ENCODE peak calls at places on chromosomes 3 and 15, in six cellular contexts. A is fibroblast of lung, K is epithelial cell of esophagus, W is fibroblast of mammary gland, F is fibroblast of the aortic adventitia, X is choroid plexus epithelial cell. E is an unnamed sample.

GRCh38 chr15:77844798-77845446 is 212.2 kb upstream of the LINGO1 start:
- DNase-seq in K (no peak), A (no peak), F (no peak), W (no peak), X (no peak), E (no peak)

GRCh38 chr3:60650171-60650570 is 601.1 kb downstream of the FHIT start:
- DNase-seq in K (no peak), A (peak; percentile 76), X (no peak), F (no peak), W (no peak), E (no peak)

GRCh38 chr3:16482770-16483531 is 30.5 kb downstream of the RFTN1 start:
- DNase-seq in W (no peak), A (no peak), F (no peak), X (peak; percentile 80), K (no peak), E (no peak)

GRCh38 chr3:178588593-178588992 is 52.4 kb downstream of the KCNMB2 start:
- DNase-seq in W (no peak), F (no peak), K (no peak), X (no peak), A (no peak), E (no peak)

GRCh38 chr3:11835028-11835639 is 11.6 kb downstream of the TAMM41 start:
- DNase-seq in F (peak; percentile 56), K (peak; percentile 34), A (peak; percentile 11), X (peak; percentile 67), W (peak; percentile 50), E (peak; percentile 37)

GRCh38 chr3:37770938-37771918 is 90.5 kb upstream of the CTDSPL start:
- DNase-seq in K (no peak), A (peak; percentile 54), F (peak; percentile 27), X (peak; percentile 62), W (no peak), E (no peak)

GRCh38 chr3:71250026-71250425 is 333.5 kb downstream of the FOXP1 start:
- DNase-seq in W (no peak), K (no peak), F (no peak), X (peak; percentile 90), A (no peak), E (no peak)

GRCh38 chr3:100144255-100144866 is 30.1 kb upstream of the FILIP1L start:
- DNase-seq in W (no peak), A (no peak), F (no peak), K (no peak), X (no peak), E (no peak)

GRCh38 chr15:98870788-98871187 is 136.8 kb downstream of the PGPEP1L start:
- DNase-seq in K (no peak), F (no peak), W (no peak), X (no peak), A (no peak), E (no peak)

GRCh38 chr15:38164507-38164906 is 88.1 kb upstream of the SPRED1 start:
- DNase-seq in F (no peak), W (no peak), X (no peak), K (no peak), A (no peak), E (no peak)

GRCh38 chr3:127107491-127108375 is 85.2 kb upstream of the PRR23E start:
- DNase-seq in F (no peak), A (no peak), W (no peak), K (no peak), X (no peak), E (no peak)

GRCh38 chr3:138253609-138254008 is 66.5 kb downstream of the ARMC8 start:
- DNase-seq in A (no peak), F (no peak), X (no peak), W (no peak), K (peak; percentile 53), E (peak; percentile 66)

GRCh38 chr15:42734076-42734672 is 2.8 kb downstream of the CDAN1 start:
- DNase-seq in F (no peak), W (no peak), K (no peak), A (no peak), X (no peak), E (no peak)

GRCh38 chr3:8996681-8997121 is 33.4 kb upstream of the RAD18 start:
- DNase-seq in K (no peak), A (peak; percentile 32), F (peak; percentile 73), X (peak; percentile 75), W (peak; percentile 68), E (no peak)

GRCh38 chr3:89851974-89852621 is 744.7 kb downstream of the EPHA3 start:
- DNase-seq in X (peak; percentile 80), A (peak; percentile 24), F (peak; percentile 5), W (peak; percentile 1), K (peak; percentile 43), E (peak; percentile 7)

GRCh38 chr3:127000128-127000527 is 17.2 kb downstream of the PLXNA1 start:
- DNase-seq in K (no peak), F (no peak), W (no peak), A (no peak), X (no peak), E (no peak)

GRCh38 chr3:30112904-30113484 is 493.4 kb upstream of the TGFBR2 start:
- DNase-seq in W (peak; percentile 70), A (peak; percentile 45), X (peak; percentile 76), F (peak; percentile 81), K (peak; percentile 36), E (peak; percentile 54)

GRCh38 chr3:111568355-111568754 is 26.4 kb downstream of the CD96 start:
- DNase-seq in X (no peak), A (no peak), F (no peak), K (no peak), W (no peak), E (no peak)

GRCh38 chr3:143171141-143171651 is 51.6 kb downstream of the CHST2 start:
- DNase-seq in F (peak; percentile 56), W (peak; percentile 68), K (no peak), X (peak; percentile 96), A (peak; percentile 82), E (no peak)

GRCh38 chr3:17444865-17445264 is 297.6 kb downstream of the TBC1D5 start:
- DNase-seq in X (peak; percentile 23), K (no peak), W (no peak), A (no peak), F (no peak), E (no peak)

GRCh38 chr3:71754610-71755253 is 1.1 kb downstream of the GPR27 start:
- DNase-seq in F (no peak), K (no peak), W (no peak), X (no peak), A (no peak), E (no peak)

GRCh38 chr15:38991126-38991525 is 426.5 kb upstream of the RASGRP1 start:
- DNase-seq in X (peak; percentile 72), F (peak; percentile 84), A (peak; percentile 55), K (peak; percentile 50), W (peak; percentile 74), E (peak; percentile 50)

GRCh38 chr15:79075256-79075655 is 15.3 kb downstream of the RASGRF1 start:
- DNase-seq in A (no peak), W (no peak), F (no peak), X (no peak), K (no peak), E (no peak)

GRCh38 chr15:88241060-88241459 is 15.5 kb downstream of the NTRK3 start:
- DNase-seq in W (no peak), K (no peak), X (no peak), F (no peak), A (no peak), E (no peak)

GRCh38 chr15:100049936-100050876 is 291.6 kb downstream of the ADAMTS17 start:
- DNase-seq in K (no peak), A (no peak), F (no peak), W (no peak), X (no peak), E (no peak)

GRCh38 chr3:14418259-14418658 is 15.9 kb downstream of the SLC6A6 start:
- DNase-seq in W (no peak), X (no peak), K (no peak), F (no peak), A (no peak), E (no peak)

GRCh38 chr15:68386587-68387287 is 45.2 kb downstream of the ITGA11 start:
- DNase-seq in F (no peak), A (no peak), K (no peak), X (no peak), W (no peak), E (no peak)

GRCh38 chr15:96487245-96487644 is 156.7 kb downstream of the NR2F2 start:
- DNase-seq in W (no peak), K (no peak), F (no peak), A (no peak), X (no peak), E (no peak)

GRCh38 chr3:146589899-146590508 is 15.1 kb downstream of the PLSCR5 start:
- DNase-seq in A (peak; percentile 39), K (peak; percentile 65), W (peak; percentile 68), F (peak; percentile 76), X (peak; percentile 82), E (peak; percentile 59)
- H3K4me3 ChIP-seq in A (no peak overlapping the region), K (no peak overlapping the region), W (no peak overlapping the region), F (no peak overlapping the region), X (no peak overlapping the region), E (no peak overlapping the region)

GRCh38 chr3:177439729-177440269 is 242.5 kb upstream of the TBL1XR1 start:
- DNase-seq in F (peak; percentile 56), X (no peak), W (peak; percentile 38), K (no peak), A (peak; percentile 73), E (no peak)
- TF ChIP-seq CTCF in F (no peak), X (no peak), W (no peak), K (no peak), A (no peak), E (no peak)

DNA sequence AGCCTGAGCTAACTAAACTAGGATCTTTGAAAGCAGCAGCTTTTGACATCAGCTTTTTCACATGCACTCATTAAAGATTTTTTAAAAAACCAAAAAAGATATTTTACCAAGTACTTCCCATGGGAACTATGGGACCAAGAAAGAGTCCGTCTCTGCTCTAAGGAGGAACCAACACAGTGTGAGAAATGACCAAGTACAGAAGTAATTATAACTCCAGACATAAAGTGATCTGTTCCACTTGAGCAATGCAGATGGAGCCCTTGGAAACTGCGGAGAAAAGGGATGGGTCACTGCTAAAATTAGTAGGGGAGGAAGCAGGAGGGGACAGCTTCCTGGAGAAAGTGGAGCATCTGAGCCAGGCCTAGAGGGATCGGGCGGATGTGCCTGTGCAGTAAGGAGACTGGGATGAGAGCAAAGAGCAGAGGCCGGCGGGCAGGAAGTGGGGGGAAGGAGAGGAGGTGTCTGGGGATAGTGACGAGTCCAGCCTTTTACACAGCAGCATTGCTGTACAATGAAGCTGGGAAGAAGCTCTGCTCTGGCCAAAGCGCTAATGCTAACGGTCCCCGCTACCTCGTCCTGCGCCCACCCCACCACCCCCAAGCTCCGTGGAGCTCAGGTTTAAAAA is 53.2 kb upstream of the HES1 start:
- DNase-seq in W (peak; percentile 55), F (no peak), X (peak; percentile 48), K (no peak), A (peak; percentile 23), E (no peak)
- H3K4me3 ChIP-seq in W (no peak overlapping the region), F (no peak overlapping the region), X (no peak overlapping the region), K (no peak overlapping the region), A (no peak overlapping the region), E (no peak overlapping the region)

DNA sequence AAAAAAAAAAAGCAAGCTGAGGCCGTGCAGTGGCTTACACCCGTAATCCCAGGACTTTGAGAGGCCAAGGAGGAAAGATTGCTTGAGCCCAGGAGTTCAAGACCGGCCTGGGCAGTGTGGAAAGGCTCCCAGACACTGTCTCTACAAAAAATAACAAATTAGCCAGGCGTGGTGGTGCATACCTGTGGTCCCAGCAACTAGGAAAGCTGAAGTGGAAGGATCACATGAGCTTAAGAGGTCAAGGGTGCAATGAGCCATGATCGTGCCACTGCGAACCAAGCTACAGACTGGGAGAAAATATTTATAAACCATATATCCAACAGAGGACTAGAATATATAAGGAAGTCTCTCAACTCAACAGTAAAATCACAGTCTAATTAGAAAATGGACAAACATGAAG is 10.0 kb downstream of the KLHDC8B start:
- DNase-seq in A (no peak), W (no peak), K (no peak), X (no peak), F (no peak), E (no peak)
- TF ChIP-seq CTCF in A (no peak), W (no peak), K (no peak), X (no peak), F (no peak), E (no peak)

GRCh38 chr15:72783563-72784232 is at the start of gene ADPGK:
- DNase-seq in A (peak; percentile 89), W (peak; percentile 85), K (peak; percentile 94), F (peak; percentile 90), X (peak; percentile 94), E (peak; percentile 67)
- H3K4me3 ChIP-seq in A (peak within 1 kb of the TSS; percentile 98), W (peak within 1 kb of the TSS; percentile 74), K (peak within 1 kb of the TSS; percentile 90), F (peak within 1 kb of the TSS; percentile 94), X (peak within 1 kb of the TSS; percentile 94), E (peak within 1 kb of the TSS; percentile 91)